ENCODE peak calls at places on chromosome 7, in nine cellular contexts. K, U, N, T, W, V, R, G and E are unnamed samples.
A peak's percentile ranks its signal among the peaks of the same experiment; 100 is the strongest.

GRCh38 chr7:43460733-43461348 is 122.1 kb upstream of the STK17A start:
- DNase-seq in R (no peak), K (no peak), N (no peak), U (no peak), G (no peak), T (no peak), W (no peak), V (no peak), E (no peak)

GRCh38 chr7:135678612-135679575 is 16.6 kb downstream of the STMP1 start:
- DNase-seq in U (peak; percentile 57), N (peak; percentile 87), R (no peak), G (no peak), V (no peak), K (peak; percentile 41), T (no peak), W (no peak), E (no peak)

GRCh38 chr7:123732413-123733091 is 16.3 kb downstream of the WASL start:
- DNase-seq in N (no peak), W (no peak), G (no peak), T (no peak), V (no peak), U (no peak), R (no peak), K (no peak), E (no peak)

GRCh38 chr7:51224811-51225581 is 91.6 kb downstream of the COBL start:
- DNase-seq in N (no peak), W (peak; percentile 26), V (no peak), R (no peak), T (no peak), G (peak; percentile 82), K (no peak), U (peak; percentile 43), E (no peak)

GRCh38 chr7:6536262-6536770 is 14.9 kb downstream of the GRID2IP start:
- DNase-seq in R (no peak), U (peak; percentile 75), N (no peak), K (no peak), T (peak; percentile 19), W (no peak), V (no peak), G (peak; percentile 57), E (no peak)

GRCh38 chr7:72925546-72926120 is 738 bp downstream of the POM121 start:
- DNase-seq in K (peak; percentile 10), R (peak; percentile 9), W (peak; percentile 30), V (no peak), T (no peak), N (peak; percentile 8), U (peak; percentile 18), G (no peak), E (no peak)

GRCh38 chr7:74498996-74499834 is 45.5 kb downstream of the GTF2IRD1 start:
- DNase-seq in R (no peak), G (no peak), V (no peak), N (no peak), T (no peak), K (no peak), W (no peak), U (no peak), E (no peak)

GRCh38 chr7:94374231-94374630 is 20.5 kb upstream of the COL1A2 start:
- DNase-seq in T (no peak), N (peak; percentile 96), V (no peak), U (no peak), G (no peak), W (peak; percentile 10), R (no peak), K (peak; percentile 91), E (no peak)